ENCODE peak calls at places on chromosomes 6 and 20, in six cellular contexts. One of them, this sample, is unnamed.

GRCh38 chr20:57957397-57958049 is 247.7 kb upstream of the PMEPA1 start:
- DNase-seq in AG09309: peak; percentile 32
- DNase-seq in T-helper 1 cell: no peak
- DNase-seq in body of pancreas: no peak
- DNase-seq in bronchial epithelial cell: no peak
- DNase-seq in upper lobe of left lung: no peak
- DNase-seq in this sample: no peak

GRCh38 chr20:50385733-50386640 is 124.2 kb upstream of the PTPN1 start:
- DNase-seq in upper lobe of left lung: peak; percentile 61
- DNase-seq in bronchial epithelial cell: no peak
- DNase-seq in AG09309: no peak
- DNase-seq in T-helper 1 cell: peak; percentile 94
- DNase-seq in body of pancreas: peak; percentile 40
- DNase-seq in this sample: no peak

GRCh38 chr6:69732640-69733039 is 64.2 kb downstream of the LMBRD1 start:
- DNase-seq in body of pancreas: no peak
- DNase-seq in T-helper 1 cell: no peak
- DNase-seq in bronchial epithelial cell: peak; percentile 12
- DNase-seq in AG09309: no peak
- DNase-seq in upper lobe of left lung: no peak
- DNase-seq in this sample: no peak

GRCh38 chr6:164414695-164415094 is 894.7 kb downstream of the C6orf118 start:
- DNase-seq in bronchial epithelial cell: no peak
- DNase-seq in AG09309: no peak
- DNase-seq in body of pancreas: no peak
- DNase-seq in upper lobe of left lung: no peak
- DNase-seq in T-helper 1 cell: no peak
- DNase-seq in this sample: no peak

GRCh38 chr6:7865811-7866210 is 44.8 kb downstream of the TXNDC5 start:
- DNase-seq in upper lobe of left lung: no peak
- DNase-seq in T-helper 1 cell: no peak
- DNase-seq in body of pancreas: no peak
- DNase-seq in bronchial epithelial cell: no peak
- DNase-seq in AG09309: no peak
- DNase-seq in this sample: no peak

GRCh38 chr6:148525453-148525852 is 182.8 kb downstream of the SASH1 start:
- DNase-seq in bronchial epithelial cell: no peak
- DNase-seq in AG09309: peak; percentile 80
- DNase-seq in T-helper 1 cell: peak; percentile 10
- DNase-seq in body of pancreas: no peak
- DNase-seq in upper lobe of left lung: no peak
- DNase-seq in this sample: no peak

GRCh38 chr20:35215066-35215956 is 11.2 kb upstream of the MMP24 start:
- DNase-seq in bronchial epithelial cell: peak; percentile 96
- DNase-seq in upper lobe of left lung: no peak
- DNase-seq in body of pancreas: no peak
- DNase-seq in T-helper 1 cell: no peak
- DNase-seq in AG09309: no peak
- DNase-seq in this sample: no peak

GRCh38 chr6:112214749-112215269 is 39.6 kb downstream of the LAMA4 start:
- DNase-seq in AG09309: no peak
- DNase-seq in bronchial epithelial cell: no peak
- DNase-seq in upper lobe of left lung: no peak
- DNase-seq in body of pancreas: no peak
- DNase-seq in T-helper 1 cell: no peak
- DNase-seq in this sample: no peak

GRCh38 chr6:39995633-39996032 is 61.4 kb upstream of the MOCS1 start:
- DNase-seq in AG09309: no peak
- DNase-seq in upper lobe of left lung: no peak
- DNase-seq in body of pancreas: no peak
- DNase-seq in T-helper 1 cell: no peak
- DNase-seq in bronchial epithelial cell: no peak
- DNase-seq in this sample: no peak

GRCh38 chr20:62571667-62572344 is 70.5 kb upstream of the SLCO4A1 start:
- DNase-seq in upper lobe of left lung: no peak
- DNase-seq in body of pancreas: no peak
- DNase-seq in AG09309: no peak
- DNase-seq in T-helper 1 cell: no peak
- DNase-seq in bronchial epithelial cell: no peak
- DNase-seq in this sample: no peak

GRCh38 chr6:43817192-43817591 is 47.2 kb downstream of the VEGFA start:
- DNase-seq in body of pancreas: peak; percentile 75
- DNase-seq in T-helper 1 cell: peak; percentile 41
- DNase-seq in bronchial epithelial cell: peak; percentile 37
- DNase-seq in AG09309: no peak
- DNase-seq in upper lobe of left lung: peak; percentile 54
- DNase-seq in this sample: no peak

GRCh38 chr20:62150236-62150575 is 6.6 kb downstream of the SS18L1 start:
- DNase-seq in AG09309: no peak
- DNase-seq in upper lobe of left lung: no peak
- DNase-seq in body of pancreas: no peak
- DNase-seq in bronchial epithelial cell: no peak
- DNase-seq in T-helper 1 cell: no peak
- DNase-seq in this sample: no peak

GRCh38 chr20:35146299-35146921 is 726 bp downstream of the EDEM2 start:
- DNase-seq in bronchial epithelial cell: no peak
- DNase-seq in T-helper 1 cell: peak; percentile 13
- DNase-seq in body of pancreas: peak; percentile 8
- DNase-seq in AG09309: no peak
- DNase-seq in upper lobe of left lung: no peak
- DNase-seq in this sample: peak; percentile 30

GRCh38 chr6:127606131-127606562 is 29.2 kb downstream of the C6orf58 start:
- DNase-seq in body of pancreas: no peak
- DNase-seq in AG09309: peak; percentile 20
- DNase-seq in upper lobe of left lung: no peak
- DNase-seq in T-helper 1 cell: peak; percentile 4
- DNase-seq in bronchial epithelial cell: peak; percentile 32
- DNase-seq in this sample: peak; percentile 20

GRCh38 chr6:71107935-71108420 is 151.1 kb upstream of the B3GAT2 start:
- DNase-seq in upper lobe of left lung: no peak
- DNase-seq in body of pancreas: peak; percentile 6
- DNase-seq in T-helper 1 cell: no peak
- DNase-seq in bronchial epithelial cell: peak; percentile 81
- DNase-seq in AG09309: peak; percentile 25
- DNase-seq in this sample: peak; percentile 31

GRCh38 chr20:22312744-22313346 is 271.5 kb downstream of the FOXA2 start:
- DNase-seq in T-helper 1 cell: no peak
- DNase-seq in upper lobe of left lung: no peak
- DNase-seq in AG09309: peak; percentile 7
- DNase-seq in bronchial epithelial cell: peak; percentile 51
- DNase-seq in body of pancreas: peak; percentile 43
- DNase-seq in this sample: peak; percentile 54

GRCh38 chr6:29909995-29910394 is 32.3 kb upstream of the HLA-A start:
- DNase-seq in upper lobe of left lung: no peak
- DNase-seq in T-helper 1 cell: no peak
- DNase-seq in bronchial epithelial cell: peak; percentile 51
- DNase-seq in AG09309: no peak
- DNase-seq in body of pancreas: no peak
- DNase-seq in this sample: no peak

This sample was measured in thyroid gland.